ENCODE peak calls at places on chromosome 18, in ten cellular contexts. One of them, this sample, is unnamed.

GRCh38 chr18:5630057-5630765 is 86.4 kb upstream of the EPB41L3 start:
- DNase-seq in tibial artery: peak
- DNase-seq in stimulated activated CD4-positive, alpha-beta T cell treated with anti-CD3 and anti-CD28 coated beads, Interleukin-2, amount 100 ng/mL, for 4 hours: no peak
- DNase-seq in activated T-helper 9 cell treated with anti-CD3 and anti-CD28 coated beads, Interleukin-2, amount 50 U/mL, for 16 hours: no peak
- DNase-seq in effector CD8-positive, alpha-beta T cell: no peak
- DNase-seq in NCI-H1930: peak
- DNase-seq in choroid plexus epithelial cell: no peak
- DNase-seq in KG1: no peak
- DNase-seq in stimulated activated naive B cell treated with anti-CD40 and anti-IgM and Interleukin-4, amounts not matched to agents 10 μg/mL and 1 μg/mL and 100 μg/mL, for 72 hours: peak
- DNase-seq in activated CD4-positive, alpha-beta T cell treated with anti-CD3 and anti-CD28 coated beads, Interleukin-2, amount 10 ng/mL, durations not matched to agents 7 days and 5 days: peak
- DNase-seq in this sample: no peak

GRCh38 chr18:34795070-34795740 is 85.1 kb downstream of the DTNA start:
- DNase-seq in activated CD4-positive, alpha-beta T cell treated with anti-CD3 and anti-CD28 coated beads, Interleukin-2, amount 10 ng/mL, durations not matched to agents 7 days and 5 days: no peak
- DNase-seq in stimulated activated CD4-positive, alpha-beta T cell treated with anti-CD3 and anti-CD28 coated beads, Interleukin-2, amount 100 ng/mL, for 4 hours: no peak
- DNase-seq in KG1: no peak
- DNase-seq in tibial artery: no peak
- DNase-seq in NCI-H1930: no peak
- DNase-seq in choroid plexus epithelial cell: no peak
- DNase-seq in activated T-helper 9 cell treated with anti-CD3 and anti-CD28 coated beads, Interleukin-2, amount 50 U/mL, for 16 hours: no peak
- DNase-seq in stimulated activated naive B cell treated with anti-CD40 and anti-IgM and Interleukin-4, amounts not matched to agents 10 μg/mL and 1 μg/mL and 100 μg/mL, for 72 hours: no peak
- DNase-seq in effector CD8-positive, alpha-beta T cell: no peak
- DNase-seq in this sample: no peak

GRCh38 chr18:54607213-54607934 is 16.3 kb downstream of the DYNAP start:
- DNase-seq in activated T-helper 9 cell treated with anti-CD3 and anti-CD28 coated beads, Interleukin-2, amount 50 U/mL, for 16 hours: no peak
- DNase-seq in tibial artery: no peak
- DNase-seq in activated CD4-positive, alpha-beta T cell treated with anti-CD3 and anti-CD28 coated beads, Interleukin-2, amount 10 ng/mL, durations not matched to agents 7 days and 5 days: no peak
- DNase-seq in KG1: no peak
- DNase-seq in NCI-H1930: no peak
- DNase-seq in stimulated activated CD4-positive, alpha-beta T cell treated with anti-CD3 and anti-CD28 coated beads, Interleukin-2, amount 100 ng/mL, for 4 hours: no peak
- DNase-seq in stimulated activated naive B cell treated with anti-CD40 and anti-IgM and Interleukin-4, amounts not matched to agents 10 μg/mL and 1 μg/mL and 100 μg/mL, for 72 hours: no peak
- DNase-seq in choroid plexus epithelial cell: peak
- DNase-seq in effector CD8-positive, alpha-beta T cell: no peak
- DNase-seq in this sample: no peak

GRCh38 chr18:44537521-44537920 is 143.2 kb upstream of the SETBP1 start:
- DNase-seq in stimulated activated CD4-positive, alpha-beta T cell treated with anti-CD3 and anti-CD28 coated beads, Interleukin-2, amount 100 ng/mL, for 4 hours: no peak
- DNase-seq in tibial artery: peak
- DNase-seq in choroid plexus epithelial cell: peak
- DNase-seq in effector CD8-positive, alpha-beta T cell: no peak
- DNase-seq in KG1: no peak
- DNase-seq in activated T-helper 9 cell treated with anti-CD3 and anti-CD28 coated beads, Interleukin-2, amount 50 U/mL, for 16 hours: no peak
- DNase-seq in activated CD4-positive, alpha-beta T cell treated with anti-CD3 and anti-CD28 coated beads, Interleukin-2, amount 10 ng/mL, durations not matched to agents 7 days and 5 days: no peak
- DNase-seq in NCI-H1930: no peak
- DNase-seq in stimulated activated naive B cell treated with anti-CD40 and anti-IgM and Interleukin-4, amounts not matched to agents 10 μg/mL and 1 μg/mL and 100 μg/mL, for 72 hours: no peak
- DNase-seq in this sample: no peak

GRCh38 chr18:76801567-76802505 is 20.5 kb upstream of the ZNF236 start:
- DNase-seq in tibial artery: peak
- DNase-seq in stimulated activated CD4-positive, alpha-beta T cell treated with anti-CD3 and anti-CD28 coated beads, Interleukin-2, amount 100 ng/mL, for 4 hours: no peak
- DNase-seq in stimulated activated naive B cell treated with anti-CD40 and anti-IgM and Interleukin-4, amounts not matched to agents 10 μg/mL and 1 μg/mL and 100 μg/mL, for 72 hours: peak
- DNase-seq in KG1: peak
- DNase-seq in effector CD8-positive, alpha-beta T cell: peak
- DNase-seq in choroid plexus epithelial cell: peak
- DNase-seq in activated T-helper 9 cell treated with anti-CD3 and anti-CD28 coated beads, Interleukin-2, amount 50 U/mL, for 16 hours: peak
- DNase-seq in activated CD4-positive, alpha-beta T cell treated with anti-CD3 and anti-CD28 coated beads, Interleukin-2, amount 10 ng/mL, durations not matched to agents 7 days and 5 days: peak
- DNase-seq in NCI-H1930: peak
- DNase-seq in this sample: peak

GRCh38 chr18:45854036-45854586 is 28.6 kb downstream of the SIGLEC15 start:
- DNase-seq in NCI-H1930: no peak
- DNase-seq in choroid plexus epithelial cell: no peak
- DNase-seq in tibial artery: no peak
- DNase-seq in KG1: no peak
- DNase-seq in activated T-helper 9 cell treated with anti-CD3 and anti-CD28 coated beads, Interleukin-2, amount 50 U/mL, for 16 hours: no peak
- DNase-seq in activated CD4-positive, alpha-beta T cell treated with anti-CD3 and anti-CD28 coated beads, Interleukin-2, amount 10 ng/mL, durations not matched to agents 7 days and 5 days: no peak
- DNase-seq in stimulated activated CD4-positive, alpha-beta T cell treated with anti-CD3 and anti-CD28 coated beads, Interleukin-2, amount 100 ng/mL, for 4 hours: no peak
- DNase-seq in effector CD8-positive, alpha-beta T cell: no peak
- DNase-seq in stimulated activated naive B cell treated with anti-CD40 and anti-IgM and Interleukin-4, amounts not matched to agents 10 μg/mL and 1 μg/mL and 100 μg/mL, for 72 hours: no peak
- DNase-seq in this sample: no peak

GRCh38 chr18:11324510-11324909 is 175.1 kb upstream of the PIEZO2 start:
- DNase-seq in choroid plexus epithelial cell: peak
- DNase-seq in stimulated activated naive B cell treated with anti-CD40 and anti-IgM and Interleukin-4, amounts not matched to agents 10 μg/mL and 1 μg/mL and 100 μg/mL, for 72 hours: no peak
- DNase-seq in effector CD8-positive, alpha-beta T cell: no peak
- DNase-seq in NCI-H1930: no peak
- DNase-seq in tibial artery: no peak
- DNase-seq in stimulated activated CD4-positive, alpha-beta T cell treated with anti-CD3 and anti-CD28 coated beads, Interleukin-2, amount 100 ng/mL, for 4 hours: no peak
- DNase-seq in activated T-helper 9 cell treated with anti-CD3 and anti-CD28 coated beads, Interleukin-2, amount 50 U/mL, for 16 hours: no peak
- DNase-seq in activated CD4-positive, alpha-beta T cell treated with anti-CD3 and anti-CD28 coated beads, Interleukin-2, amount 10 ng/mL, durations not matched to agents 7 days and 5 days: no peak
- DNase-seq in KG1: no peak
- DNase-seq in this sample: no peak

GRCh38 chr18:48607049-48607984 is 68.5 kb downstream of the CTIF start:
- DNase-seq in stimulated activated naive B cell treated with anti-CD40 and anti-IgM and Interleukin-4, amounts not matched to agents 10 μg/mL and 1 μg/mL and 100 μg/mL, for 72 hours: no peak
- DNase-seq in tibial artery: peak
- DNase-seq in activated CD4-positive, alpha-beta T cell treated with anti-CD3 and anti-CD28 coated beads, Interleukin-2, amount 10 ng/mL, durations not matched to agents 7 days and 5 days: no peak
- DNase-seq in effector CD8-positive, alpha-beta T cell: no peak
- DNase-seq in choroid plexus epithelial cell: peak
- DNase-seq in activated T-helper 9 cell treated with anti-CD3 and anti-CD28 coated beads, Interleukin-2, amount 50 U/mL, for 16 hours: no peak
- DNase-seq in KG1: no peak
- DNase-seq in stimulated activated CD4-positive, alpha-beta T cell treated with anti-CD3 and anti-CD28 coated beads, Interleukin-2, amount 100 ng/mL, for 4 hours: no peak
- DNase-seq in NCI-H1930: no peak
- DNase-seq in this sample: no peak

GRCh38 chr18:62660741-62661140 is 54.6 kb upstream of the PHLPP1 start:
- DNase-seq in KG1: no peak
- DNase-seq in effector CD8-positive, alpha-beta T cell: no peak
- DNase-seq in stimulated activated CD4-positive, alpha-beta T cell treated with anti-CD3 and anti-CD28 coated beads, Interleukin-2, amount 100 ng/mL, for 4 hours: no peak
- DNase-seq in choroid plexus epithelial cell: no peak
- DNase-seq in tibial artery: no peak
- DNase-seq in activated CD4-positive, alpha-beta T cell treated with anti-CD3 and anti-CD28 coated beads, Interleukin-2, amount 10 ng/mL, durations not matched to agents 7 days and 5 days: no peak
- DNase-seq in activated T-helper 9 cell treated with anti-CD3 and anti-CD28 coated beads, Interleukin-2, amount 50 U/mL, for 16 hours: no peak
- DNase-seq in stimulated activated naive B cell treated with anti-CD40 and anti-IgM and Interleukin-4, amounts not matched to agents 10 μg/mL and 1 μg/mL and 100 μg/mL, for 72 hours: no peak
- DNase-seq in NCI-H1930: no peak
- DNase-seq in this sample: no peak

GRCh38 chr18:6281874-6282273 is 132.8 kb downstream of the L3MBTL4 start:
- DNase-seq in KG1: no peak
- DNase-seq in NCI-H1930: no peak
- DNase-seq in choroid plexus epithelial cell: no peak
- DNase-seq in tibial artery: no peak
- DNase-seq in stimulated activated CD4-positive, alpha-beta T cell treated with anti-CD3 and anti-CD28 coated beads, Interleukin-2, amount 100 ng/mL, for 4 hours: no peak
- DNase-seq in stimulated activated naive B cell treated with anti-CD40 and anti-IgM and Interleukin-4, amounts not matched to agents 10 μg/mL and 1 μg/mL and 100 μg/mL, for 72 hours: no peak
- DNase-seq in effector CD8-positive, alpha-beta T cell: no peak
- DNase-seq in activated CD4-positive, alpha-beta T cell treated with anti-CD3 and anti-CD28 coated beads, Interleukin-2, amount 10 ng/mL, durations not matched to agents 7 days and 5 days: no peak
- DNase-seq in activated T-helper 9 cell treated with anti-CD3 and anti-CD28 coated beads, Interleukin-2, amount 50 U/mL, for 16 hours: no peak
- DNase-seq in this sample: no peak

GRCh38 chr18:45576906-45577305 is 38.4 kb upstream of the SLC14A2 start:
- DNase-seq in stimulated activated CD4-positive, alpha-beta T cell treated with anti-CD3 and anti-CD28 coated beads, Interleukin-2, amount 100 ng/mL, for 4 hours: no peak
- DNase-seq in activated CD4-positive, alpha-beta T cell treated with anti-CD3 and anti-CD28 coated beads, Interleukin-2, amount 10 ng/mL, durations not matched to agents 7 days and 5 days: no peak
- DNase-seq in activated T-helper 9 cell treated with anti-CD3 and anti-CD28 coated beads, Interleukin-2, amount 50 U/mL, for 16 hours: no peak
- DNase-seq in KG1: no peak
- DNase-seq in choroid plexus epithelial cell: no peak
- DNase-seq in stimulated activated naive B cell treated with anti-CD40 and anti-IgM and Interleukin-4, amounts not matched to agents 10 μg/mL and 1 μg/mL and 100 μg/mL, for 72 hours: no peak
- DNase-seq in tibial artery: no peak
- DNase-seq in NCI-H1930: no peak
- DNase-seq in effector CD8-positive, alpha-beta T cell: no peak
- DNase-seq in this sample: no peak

GRCh38 chr18:56645415-56646016 is 5.6 kb upstream of the WDR7 start:
- DNase-seq in activated CD4-positive, alpha-beta T cell treated with anti-CD3 and anti-CD28 coated beads, Interleukin-2, amount 10 ng/mL, durations not matched to agents 7 days and 5 days: peak
- DNase-seq in KG1: no peak
- DNase-seq in activated T-helper 9 cell treated with anti-CD3 and anti-CD28 coated beads, Interleukin-2, amount 50 U/mL, for 16 hours: no peak
- DNase-seq in choroid plexus epithelial cell: peak
- DNase-seq in NCI-H1930: peak
- DNase-seq in stimulated activated naive B cell treated with anti-CD40 and anti-IgM and Interleukin-4, amounts not matched to agents 10 μg/mL and 1 μg/mL and 100 μg/mL, for 72 hours: no peak
- DNase-seq in tibial artery: no peak
- DNase-seq in stimulated activated CD4-positive, alpha-beta T cell treated with anti-CD3 and anti-CD28 coated beads, Interleukin-2, amount 100 ng/mL, for 4 hours: no peak
- DNase-seq in effector CD8-positive, alpha-beta T cell: no peak
- DNase-seq in this sample: no peak

GRCh38 chr18:63095768-63096167 is 223.8 kb downstream of the BCL2 start:
- DNase-seq in NCI-H1930: no peak
- DNase-seq in tibial artery: no peak
- DNase-seq in effector CD8-positive, alpha-beta T cell: no peak
- DNase-seq in stimulated activated CD4-positive, alpha-beta T cell treated with anti-CD3 and anti-CD28 coated beads, Interleukin-2, amount 100 ng/mL, for 4 hours: no peak
- DNase-seq in activated T-helper 9 cell treated with anti-CD3 and anti-CD28 coated beads, Interleukin-2, amount 50 U/mL, for 16 hours: no peak
- DNase-seq in KG1: no peak
- DNase-seq in activated CD4-positive, alpha-beta T cell treated with anti-CD3 and anti-CD28 coated beads, Interleukin-2, amount 10 ng/mL, durations not matched to agents 7 days and 5 days: no peak
- DNase-seq in choroid plexus epithelial cell: no peak
- DNase-seq in stimulated activated naive B cell treated with anti-CD40 and anti-IgM and Interleukin-4, amounts not matched to agents 10 μg/mL and 1 μg/mL and 100 μg/mL, for 72 hours: no peak
- DNase-seq in this sample: no peak

GRCh38 chr18:59546164-59546563 is 151.1 kb downstream of the CCBE1 start:
- DNase-seq in activated CD4-positive, alpha-beta T cell treated with anti-CD3 and anti-CD28 coated beads, Interleukin-2, amount 10 ng/mL, durations not matched to agents 7 days and 5 days: no peak
- DNase-seq in activated T-helper 9 cell treated with anti-CD3 and anti-CD28 coated beads, Interleukin-2, amount 50 U/mL, for 16 hours: no peak
- DNase-seq in NCI-H1930: no peak
- DNase-seq in effector CD8-positive, alpha-beta T cell: no peak
- DNase-seq in choroid plexus epithelial cell: peak
- DNase-seq in KG1: no peak
- DNase-seq in stimulated activated CD4-positive, alpha-beta T cell treated with anti-CD3 and anti-CD28 coated beads, Interleukin-2, amount 100 ng/mL, for 4 hours: no peak
- DNase-seq in tibial artery: no peak
- DNase-seq in stimulated activated naive B cell treated with anti-CD40 and anti-IgM and Interleukin-4, amounts not matched to agents 10 μg/mL and 1 μg/mL and 100 μg/mL, for 72 hours: no peak
- DNase-seq in this sample: no peak

GRCh38 chr18:52716926-52717325 is 376.9 kb downstream of the DCC start:
- DNase-seq in effector CD8-positive, alpha-beta T cell: no peak
- DNase-seq in activated CD4-positive, alpha-beta T cell treated with anti-CD3 and anti-CD28 coated beads, Interleukin-2, amount 10 ng/mL, durations not matched to agents 7 days and 5 days: no peak
- DNase-seq in NCI-H1930: no peak
- DNase-seq in stimulated activated CD4-positive, alpha-beta T cell treated with anti-CD3 and anti-CD28 coated beads, Interleukin-2, amount 100 ng/mL, for 4 hours: no peak
- DNase-seq in KG1: no peak
- DNase-seq in activated T-helper 9 cell treated with anti-CD3 and anti-CD28 coated beads, Interleukin-2, amount 50 U/mL, for 16 hours: no peak
- DNase-seq in stimulated activated naive B cell treated with anti-CD40 and anti-IgM and Interleukin-4, amounts not matched to agents 10 μg/mL and 1 μg/mL and 100 μg/mL, for 72 hours: no peak
- DNase-seq in tibial artery: no peak
- DNase-seq in choroid plexus epithelial cell: peak
- DNase-seq in this sample: no peak

GRCh38 chr18:61847164-61847791 is 45.5 kb downstream of the RNF152 start:
- DNase-seq in stimulated activated naive B cell treated with anti-CD40 and anti-IgM and Interleukin-4, amounts not matched to agents 10 μg/mL and 1 μg/mL and 100 μg/mL, for 72 hours: no peak
- DNase-seq in stimulated activated CD4-positive, alpha-beta T cell treated with anti-CD3 and anti-CD28 coated beads, Interleukin-2, amount 100 ng/mL, for 4 hours: no peak
- DNase-seq in activated CD4-positive, alpha-beta T cell treated with anti-CD3 and anti-CD28 coated beads, Interleukin-2, amount 10 ng/mL, durations not matched to agents 7 days and 5 days: no peak
- DNase-seq in KG1: no peak
- DNase-seq in NCI-H1930: no peak
- DNase-seq in choroid plexus epithelial cell: no peak
- DNase-seq in activated T-helper 9 cell treated with anti-CD3 and anti-CD28 coated beads, Interleukin-2, amount 50 U/mL, for 16 hours: no peak
- DNase-seq in effector CD8-positive, alpha-beta T cell: no peak
- DNase-seq in tibial artery: no peak
- DNase-seq in this sample: no peak

GRCh38 chr18:50687491-50687890 is 127.6 kb downstream of the MAPK4 start:
- DNase-seq in stimulated activated naive B cell treated with anti-CD40 and anti-IgM and Interleukin-4, amounts not matched to agents 10 μg/mL and 1 μg/mL and 100 μg/mL, for 72 hours: no peak
- DNase-seq in KG1: no peak
- DNase-seq in stimulated activated CD4-positive, alpha-beta T cell treated with anti-CD3 and anti-CD28 coated beads, Interleukin-2, amount 100 ng/mL, for 4 hours: no peak
- DNase-seq in choroid plexus epithelial cell: no peak
- DNase-seq in effector CD8-positive, alpha-beta T cell: no peak
- DNase-seq in activated CD4-positive, alpha-beta T cell treated with anti-CD3 and anti-CD28 coated beads, Interleukin-2, amount 10 ng/mL, durations not matched to agents 7 days and 5 days: no peak
- DNase-seq in tibial artery: no peak
- DNase-seq in activated T-helper 9 cell treated with anti-CD3 and anti-CD28 coated beads, Interleukin-2, amount 50 U/mL, for 16 hours: no peak
- DNase-seq in NCI-H1930: no peak
- DNase-seq in this sample: no peak

GRCh38 chr18:66511810-66512209 is 92.1 kb downstream of the CDH19 start:
- DNase-seq in activated T-helper 9 cell treated with anti-CD3 and anti-CD28 coated beads, Interleukin-2, amount 50 U/mL, for 16 hours: no peak
- DNase-seq in stimulated activated CD4-positive, alpha-beta T cell treated with anti-CD3 and anti-CD28 coated beads, Interleukin-2, amount 100 ng/mL, for 4 hours: no peak
- DNase-seq in choroid plexus epithelial cell: peak
- DNase-seq in effector CD8-positive, alpha-beta T cell: no peak
- DNase-seq in KG1: no peak
- DNase-seq in NCI-H1930: no peak
- DNase-seq in tibial artery: no peak
- DNase-seq in activated CD4-positive, alpha-beta T cell treated with anti-CD3 and anti-CD28 coated beads, Interleukin-2, amount 10 ng/mL, durations not matched to agents 7 days and 5 days: no peak
- DNase-seq in stimulated activated naive B cell treated with anti-CD40 and anti-IgM and Interleukin-4, amounts not matched to agents 10 μg/mL and 1 μg/mL and 100 μg/mL, for 72 hours: no peak
- DNase-seq in this sample: no peak

GRCh38 chr18:37452015-37452414 is 113.6 kb downstream of the CELF4 start:
- DNase-seq in tibial artery: no peak
- DNase-seq in stimulated activated CD4-positive, alpha-beta T cell treated with anti-CD3 and anti-CD28 coated beads, Interleukin-2, amount 100 ng/mL, for 4 hours: no peak
- DNase-seq in activated CD4-positive, alpha-beta T cell treated with anti-CD3 and anti-CD28 coated beads, Interleukin-2, amount 10 ng/mL, durations not matched to agents 7 days and 5 days: no peak
- DNase-seq in choroid plexus epithelial cell: no peak
- DNase-seq in stimulated activated naive B cell treated with anti-CD40 and anti-IgM and Interleukin-4, amounts not matched to agents 10 μg/mL and 1 μg/mL and 100 μg/mL, for 72 hours: no peak
- DNase-seq in NCI-H1930: no peak
- DNase-seq in effector CD8-positive, alpha-beta T cell: no peak
- DNase-seq in activated T-helper 9 cell treated with anti-CD3 and anti-CD28 coated beads, Interleukin-2, amount 50 U/mL, for 16 hours: no peak
- DNase-seq in KG1: no peak
- DNase-seq in this sample: no peak

GRCh38 chr18:48838921-48839818 is 111.6 kb downstream of the SMAD7 start:
- DNase-seq in activated T-helper 9 cell treated with anti-CD3 and anti-CD28 coated beads, Interleukin-2, amount 50 U/mL, for 16 hours: no peak
- DNase-seq in KG1: no peak
- DNase-seq in tibial artery: no peak
- DNase-seq in stimulated activated naive B cell treated with anti-CD40 and anti-IgM and Interleukin-4, amounts not matched to agents 10 μg/mL and 1 μg/mL and 100 μg/mL, for 72 hours: no peak
- DNase-seq in stimulated activated CD4-positive, alpha-beta T cell treated with anti-CD3 and anti-CD28 coated beads, Interleukin-2, amount 100 ng/mL, for 4 hours: no peak
- DNase-seq in activated CD4-positive, alpha-beta T cell treated with anti-CD3 and anti-CD28 coated beads, Interleukin-2, amount 10 ng/mL, durations not matched to agents 7 days and 5 days: no peak
- DNase-seq in NCI-H1930: no peak
- DNase-seq in choroid plexus epithelial cell: peak
- DNase-seq in effector CD8-positive, alpha-beta T cell: no peak
- DNase-seq in this sample: no peak

GRCh38 chr18:75698861-75699260 is 271.4 kb upstream of the SMIM21 start:
- DNase-seq in effector CD8-positive, alpha-beta T cell: no peak
- DNase-seq in stimulated activated naive B cell treated with anti-CD40 and anti-IgM and Interleukin-4, amounts not matched to agents 10 μg/mL and 1 μg/mL and 100 μg/mL, for 72 hours: no peak
- DNase-seq in choroid plexus epithelial cell: no peak
- DNase-seq in activated T-helper 9 cell treated with anti-CD3 and anti-CD28 coated beads, Interleukin-2, amount 50 U/mL, for 16 hours: no peak
- DNase-seq in NCI-H1930: no peak
- DNase-seq in stimulated activated CD4-positive, alpha-beta T cell treated with anti-CD3 and anti-CD28 coated beads, Interleukin-2, amount 100 ng/mL, for 4 hours: no peak
- DNase-seq in KG1: no peak
- DNase-seq in activated CD4-positive, alpha-beta T cell treated with anti-CD3 and anti-CD28 coated beads, Interleukin-2, amount 10 ng/mL, durations not matched to agents 7 days and 5 days: no peak
- DNase-seq in tibial artery: no peak
- DNase-seq in this sample: no peak

GRCh38 chr18:3062798-3063563 is 50.0 kb upstream of the LPIN2 start:
- DNase-seq in effector CD8-positive, alpha-beta T cell: peak
- DNase-seq in KG1: peak
- DNase-seq in stimulated activated CD4-positive, alpha-beta T cell treated with anti-CD3 and anti-CD28 coated beads, Interleukin-2, amount 100 ng/mL, for 4 hours: peak
- DNase-seq in choroid plexus epithelial cell: peak
- DNase-seq in NCI-H1930: peak
- DNase-seq in activated CD4-positive, alpha-beta T cell treated with anti-CD3 and anti-CD28 coated beads, Interleukin-2, amount 10 ng/mL, durations not matched to agents 7 days and 5 days: peak
- DNase-seq in stimulated activated naive B cell treated with anti-CD40 and anti-IgM and Interleukin-4, amounts not matched to agents 10 μg/mL and 1 μg/mL and 100 μg/mL, for 72 hours: peak
- DNase-seq in tibial artery: peak
- DNase-seq in activated T-helper 9 cell treated with anti-CD3 and anti-CD28 coated beads, Interleukin-2, amount 50 U/mL, for 16 hours: peak
- DNase-seq in this sample: peak

GRCh38 chr18:75607701-75608100 is 180.2 kb upstream of the SMIM21 start:
- DNase-seq in stimulated activated CD4-positive, alpha-beta T cell treated with anti-CD3 and anti-CD28 coated beads, Interleukin-2, amount 100 ng/mL, for 4 hours: no peak
- DNase-seq in tibial artery: no peak
- DNase-seq in NCI-H1930: no peak
- DNase-seq in activated CD4-positive, alpha-beta T cell treated with anti-CD3 and anti-CD28 coated beads, Interleukin-2, amount 10 ng/mL, durations not matched to agents 7 days and 5 days: no peak
- DNase-seq in activated T-helper 9 cell treated with anti-CD3 and anti-CD28 coated beads, Interleukin-2, amount 50 U/mL, for 16 hours: no peak
- DNase-seq in choroid plexus epithelial cell: no peak
- DNase-seq in stimulated activated naive B cell treated with anti-CD40 and anti-IgM and Interleukin-4, amounts not matched to agents 10 μg/mL and 1 μg/mL and 100 μg/mL, for 72 hours: no peak
- DNase-seq in effector CD8-positive, alpha-beta T cell: no peak
- DNase-seq in KG1: no peak
- DNase-seq in this sample: no peak

GRCh38 chr18:28161608-28162599 is 15.0 kb downstream of the CDH2 start:
- DNase-seq in activated T-helper 9 cell treated with anti-CD3 and anti-CD28 coated beads, Interleukin-2, amount 50 U/mL, for 16 hours: no peak
- DNase-seq in stimulated activated naive B cell treated with anti-CD40 and anti-IgM and Interleukin-4, amounts not matched to agents 10 μg/mL and 1 μg/mL and 100 μg/mL, for 72 hours: no peak
- DNase-seq in KG1: no peak
- DNase-seq in tibial artery: no peak
- DNase-seq in effector CD8-positive, alpha-beta T cell: no peak
- DNase-seq in NCI-H1930: no peak
- DNase-seq in activated CD4-positive, alpha-beta T cell treated with anti-CD3 and anti-CD28 coated beads, Interleukin-2, amount 10 ng/mL, durations not matched to agents 7 days and 5 days: no peak
- DNase-seq in choroid plexus epithelial cell: no peak
- DNase-seq in stimulated activated CD4-positive, alpha-beta T cell treated with anti-CD3 and anti-CD28 coated beads, Interleukin-2, amount 100 ng/mL, for 4 hours: no peak
- DNase-seq in this sample: no peak

GRCh38 chr18:29501952-29502351 is 1325.0 kb upstream of the CDH2 start:
- DNase-seq in KG1: no peak
- DNase-seq in choroid plexus epithelial cell: peak
- DNase-seq in tibial artery: no peak
- DNase-seq in NCI-H1930: no peak
- DNase-seq in activated CD4-positive, alpha-beta T cell treated with anti-CD3 and anti-CD28 coated beads, Interleukin-2, amount 10 ng/mL, durations not matched to agents 7 days and 5 days: no peak
- DNase-seq in stimulated activated naive B cell treated with anti-CD40 and anti-IgM and Interleukin-4, amounts not matched to agents 10 μg/mL and 1 μg/mL and 100 μg/mL, for 72 hours: no peak
- DNase-seq in stimulated activated CD4-positive, alpha-beta T cell treated with anti-CD3 and anti-CD28 coated beads, Interleukin-2, amount 100 ng/mL, for 4 hours: no peak
- DNase-seq in activated T-helper 9 cell treated with anti-CD3 and anti-CD28 coated beads, Interleukin-2, amount 50 U/mL, for 16 hours: no peak
- DNase-seq in effector CD8-positive, alpha-beta T cell: no peak
- DNase-seq in this sample: no peak

GRCh38 chr18:43789234-43790000 is 512.1 kb upstream of the SYT4 start:
- DNase-seq in tibial artery: no peak
- DNase-seq in stimulated activated CD4-positive, alpha-beta T cell treated with anti-CD3 and anti-CD28 coated beads, Interleukin-2, amount 100 ng/mL, for 4 hours: no peak
- DNase-seq in activated CD4-positive, alpha-beta T cell treated with anti-CD3 and anti-CD28 coated beads, Interleukin-2, amount 10 ng/mL, durations not matched to agents 7 days and 5 days: no peak
- DNase-seq in choroid plexus epithelial cell: peak
- DNase-seq in effector CD8-positive, alpha-beta T cell: no peak
- DNase-seq in activated T-helper 9 cell treated with anti-CD3 and anti-CD28 coated beads, Interleukin-2, amount 50 U/mL, for 16 hours: no peak
- DNase-seq in stimulated activated naive B cell treated with anti-CD40 and anti-IgM and Interleukin-4, amounts not matched to agents 10 μg/mL and 1 μg/mL and 100 μg/mL, for 72 hours: no peak
- DNase-seq in NCI-H1930: peak
- DNase-seq in KG1: no peak
- DNase-seq in this sample: no peak

GRCh38 chr18:30500240-30500945 is 542.1 kb downstream of the DSC3 start:
- DNase-seq in effector CD8-positive, alpha-beta T cell: no peak
- DNase-seq in stimulated activated naive B cell treated with anti-CD40 and anti-IgM and Interleukin-4, amounts not matched to agents 10 μg/mL and 1 μg/mL and 100 μg/mL, for 72 hours: no peak
- DNase-seq in activated CD4-positive, alpha-beta T cell treated with anti-CD3 and anti-CD28 coated beads, Interleukin-2, amount 10 ng/mL, durations not matched to agents 7 days and 5 days: no peak
- DNase-seq in choroid plexus epithelial cell: no peak
- DNase-seq in tibial artery: no peak
- DNase-seq in stimulated activated CD4-positive, alpha-beta T cell treated with anti-CD3 and anti-CD28 coated beads, Interleukin-2, amount 100 ng/mL, for 4 hours: no peak
- DNase-seq in NCI-H1930: no peak
- DNase-seq in KG1: no peak
- DNase-seq in activated T-helper 9 cell treated with anti-CD3 and anti-CD28 coated beads, Interleukin-2, amount 50 U/mL, for 16 hours: no peak
- DNase-seq in this sample: no peak

GRCh38 chr18:24212939-24213338 is 74.1 kb downstream of the CABYR start:
- DNase-seq in effector CD8-positive, alpha-beta T cell: no peak
- DNase-seq in choroid plexus epithelial cell: peak
- DNase-seq in stimulated activated naive B cell treated with anti-CD40 and anti-IgM and Interleukin-4, amounts not matched to agents 10 μg/mL and 1 μg/mL and 100 μg/mL, for 72 hours: no peak
- DNase-seq in activated CD4-positive, alpha-beta T cell treated with anti-CD3 and anti-CD28 coated beads, Interleukin-2, amount 10 ng/mL, durations not matched to agents 7 days and 5 days: no peak
- DNase-seq in activated T-helper 9 cell treated with anti-CD3 and anti-CD28 coated beads, Interleukin-2, amount 50 U/mL, for 16 hours: no peak
- DNase-seq in tibial artery: no peak
- DNase-seq in KG1: no peak
- DNase-seq in stimulated activated CD4-positive, alpha-beta T cell treated with anti-CD3 and anti-CD28 coated beads, Interleukin-2, amount 100 ng/mL, for 4 hours: no peak
- DNase-seq in NCI-H1930: no peak
- DNase-seq in this sample: no peak